ENCODE peak calls at places on chromosomes 7 and 10, in four cellular contexts. M is adipocyte, S is PC-3, H is transverse colon. A is an unnamed sample.

GRCh38 chr7:78959471-78959870 is 494.0 kb downstream of the MAGI2 start:
- DNase-seq in M (peak; percentile 19), S (peak; percentile 92), H (no peak), A (no peak)

GRCh38 chr7:7536396-7537019 is 835 bp upstream of the COL28A1 start:
- DNase-seq in M (no peak), S (peak; percentile 22), H (no peak), A (no peak)

GRCh38 chr7:130912086-130912909 is 178.3 kb upstream of the KLF14 start:
- DNase-seq in M (peak; percentile 83), S (peak; percentile 83), H (no peak), A (no peak)

GRCh38 chr7:85464042-85464651 is 277.3 kb upstream of the SEMA3D start:
- DNase-seq in M (peak; percentile 58), S (peak; percentile 36), H (no peak), A (no peak)

GRCh38 chr10:62815373-62816111 is 624 bp downstream of the EGR2 start:
- DNase-seq in M (peak; percentile 38), S (no peak), H (no peak), A (no peak)

GRCh38 chr10:121536271-121536918 is 61.8 kb downstream of the FGFR2 start:
- DNase-seq in M (no peak), S (no peak), H (no peak), A (no peak)

GRCh38 chr10:48792687-48793096 is 108.0 kb downstream of the WDFY4 start:
- DNase-seq in M (peak; percentile 7), S (peak; percentile 87), H (no peak), A (peak; percentile 88)

GRCh38 chr10:14578060-14578952 is 196.4 kb downstream of the FAM107B start:
- DNase-seq in M (peak; percentile 51), S (peak; percentile 83), H (no peak), A (no peak)

GRCh38 chr10:49218480-49218879 is 30.3 kb upstream of the TMEM273 start:
- DNase-seq in M (no peak), S (no peak), H (no peak), A (no peak)

GRCh38 chr7:88759216-88759955 is at the start of gene ZNF804B:
- DNase-seq in M (peak; percentile 5), S (no peak), H (peak; percentile 5), A (no peak)

GRCh38 chr7:5211730-5212482 is 21.9 kb downstream of the WIPI2 start:
- DNase-seq in M (no peak), S (no peak), H (no peak), A (no peak)

GRCh38 chr7:84277628-84278224 is 83.1 kb upstream of the SEMA3A start:
- DNase-seq in M (no peak), S (no peak), H (no peak), A (no peak)

GRCh38 chr10:282294-283139 is 147.3 kb downstream of the ZMYND11 start:
- DNase-seq in M (peak; percentile 18), S (peak; percentile 4), H (no peak), A (no peak)

GRCh38 chr10:13458107-13458761 is 70.6 kb downstream of the BEND7 start:
- DNase-seq in M (no peak), S (no peak), H (no peak), A (no peak)

GRCh38 chr10:62083868-62084267 is 182.4 kb downstream of the ARID5B start:
- DNase-seq in M (peak; percentile 68), S (peak; percentile 85), H (peak; percentile 42), A (no peak)

GRCh38 chr10:98481418-98481945 is 34.7 kb upstream of the HPS1 start:
- DNase-seq in M (no peak), S (no peak), H (no peak), A (no peak)

GRCh38 chr7:129493555-129493954 is 8.8 kb upstream of the SMKR1 start:
- DNase-seq in M (peak; percentile 41), S (peak; percentile 25), H (no peak), A (peak; percentile 31)

GRCh38 chr7:113199841-113200240 is 81.5 kb upstream of the SMIM30 start:
- DNase-seq in M (peak; percentile 53), S (peak; percentile 32), H (no peak), A (no peak)

GRCh38 chr10:121734517-121735137 is 136.4 kb upstream of the FGFR2 start:
- DNase-seq in M (peak; percentile 55), S (peak; percentile 37), H (no peak), A (peak; percentile 3)

GRCh38 chr10:94583164-94583563 is 37.6 kb downstream of the HELLS start:
- DNase-seq in M (no peak), S (no peak), H (no peak), A (no peak)
- H3K36me3 ChIP-seq in M (no peaks in the 10 kb centered on the region), S (peaks cover 6% of the 10 kb centered on the region), H (no peaks in the 10 kb centered on the region), A (peaks cover 12% of the 10 kb centered on the region)

DNA sequence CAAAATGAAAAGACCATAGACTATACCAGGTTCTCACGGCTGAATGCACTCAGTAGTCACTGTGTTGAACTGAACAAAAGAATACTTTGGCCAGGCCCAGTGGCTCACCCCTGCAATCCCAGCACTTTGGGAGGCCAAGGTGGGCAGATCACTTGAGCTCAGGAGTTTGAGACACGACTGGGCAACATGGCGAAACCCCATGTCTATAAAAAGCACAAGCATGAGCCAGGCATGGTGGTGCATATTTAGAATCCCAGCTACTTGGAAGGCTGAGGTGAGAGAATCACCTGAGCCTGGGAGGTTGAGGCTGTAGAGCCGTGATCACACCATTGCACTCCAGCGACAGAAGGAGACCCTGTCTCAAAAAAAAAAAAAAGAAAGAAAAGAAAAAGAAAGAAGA is 12.5 kb downstream of the SFXN4 start:
- DNase-seq in M (no peak), S (no peak), H (no peak), A (no peak)
- H3K36me3 ChIP-seq in M (peaks cover 62% of the 10 kb centered on the region), S (peaks cover 6% of the 10 kb centered on the region), H (no peaks in the 10 kb centered on the region), A (peaks cover 36% of the 10 kb centered on the region)

DNA sequence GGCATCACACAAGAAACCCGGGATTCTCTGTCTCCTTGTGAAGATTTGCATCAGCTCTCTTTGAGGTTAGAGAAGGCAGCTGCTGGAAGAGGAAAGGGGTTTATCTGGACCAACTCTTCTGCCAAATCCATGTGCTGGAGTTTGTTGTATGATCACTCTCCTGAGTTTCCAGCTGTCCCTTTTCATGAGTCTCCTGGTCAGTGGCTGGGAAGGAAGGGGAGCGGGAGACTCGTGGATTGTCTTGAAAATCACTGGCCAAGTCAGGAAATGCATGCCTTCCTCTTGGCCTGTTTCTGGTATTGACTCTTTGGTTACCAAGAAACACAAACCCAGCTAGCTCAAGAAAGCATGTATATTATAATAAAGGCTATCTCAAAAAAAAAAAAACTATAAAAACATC is 38.8 kb downstream of the TACR2 start:
- DNase-seq in M (no peak), S (no peak), H (no peak), A (no peak)
- H3K36me3 ChIP-seq in M (peaks cover 52% of the 10 kb centered on the region), S (peaks cover 38% of the 10 kb centered on the region), H (no peaks in the 10 kb centered on the region), A (peaks cover 82% of the 10 kb centered on the region)

GRCh38 chr10:88115406-88115805 is 252.0 kb downstream of the PTEN start:
- DNase-seq in M (no peak), S (no peak), H (no peak), A (no peak)
- H3K36me3 ChIP-seq in M (no peaks in the 10 kb centered on the region), S (no peaks in the 10 kb centered on the region), H (no peaks in the 10 kb centered on the region), A (no peaks in the 10 kb centered on the region)

GRCh38 chr7:99000196-99000903 is 122.0 kb downstream of the TRRAP start:
- DNase-seq in M (no peak), S (no peak), H (no peak), A (no peak)

GRCh38 chr7:99002146-99002826 is 124.0 kb downstream of the TRRAP start:
- DNase-seq in M (no peak), S (no peak), H (no peak), A (no peak)

GRCh38 chr7:99001482-99002145 is 123.3 kb downstream of the TRRAP start:
- DNase-seq in M (no peak), S (no peak), H (no peak), A (no peak)

GRCh38 chr7:99002827-99003212 is 124.5 kb downstream of the TRRAP start:
- DNase-seq in M (no peak), S (no peak), H (no peak), A (no peak)

GRCh38 chr7:99000904-99001442 is 122.6 kb downstream of the TRRAP start:
- DNase-seq in M (no peak), S (no peak), H (no peak), A (no peak)
- H3K36me3 ChIP-seq in M (peaks cover 73% of the 10 kb centered on the region), S (peaks cover 13% of the 10 kb centered on the region), H (no peaks in the 10 kb centered on the region), A (peaks cover 84% of the 10 kb centered on the region)

DNA sequence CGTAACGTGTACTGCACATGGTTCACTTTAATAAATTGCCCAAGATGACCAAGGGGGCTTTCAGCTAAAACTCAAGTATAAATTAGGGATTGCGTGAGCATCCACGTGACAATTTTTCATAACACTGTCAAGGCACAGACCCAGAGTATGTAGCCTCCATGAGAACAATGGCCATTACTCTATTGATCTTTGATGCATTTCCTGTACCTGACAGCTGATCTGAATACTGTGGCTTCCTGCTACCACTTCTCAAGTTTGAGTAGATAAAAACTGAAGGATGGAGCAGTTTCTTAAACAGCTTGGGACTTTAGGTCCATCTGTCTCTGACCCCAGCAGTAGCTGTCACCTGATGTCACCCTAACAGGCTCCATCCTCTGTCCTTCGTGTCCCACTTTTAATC is 98.9 kb downstream of the ABCC2 start:
- DNase-seq in M (no peak), S (no peak), H (no peak), A (peak; percentile 22)
- H3K36me3 ChIP-seq in M (peaks cover 99% of the 10 kb centered on the region), S (no peaks in the 10 kb centered on the region), H (peaks cover 2% of the 10 kb centered on the region), A (peaks cover 5% of the 10 kb centered on the region)

DNA sequence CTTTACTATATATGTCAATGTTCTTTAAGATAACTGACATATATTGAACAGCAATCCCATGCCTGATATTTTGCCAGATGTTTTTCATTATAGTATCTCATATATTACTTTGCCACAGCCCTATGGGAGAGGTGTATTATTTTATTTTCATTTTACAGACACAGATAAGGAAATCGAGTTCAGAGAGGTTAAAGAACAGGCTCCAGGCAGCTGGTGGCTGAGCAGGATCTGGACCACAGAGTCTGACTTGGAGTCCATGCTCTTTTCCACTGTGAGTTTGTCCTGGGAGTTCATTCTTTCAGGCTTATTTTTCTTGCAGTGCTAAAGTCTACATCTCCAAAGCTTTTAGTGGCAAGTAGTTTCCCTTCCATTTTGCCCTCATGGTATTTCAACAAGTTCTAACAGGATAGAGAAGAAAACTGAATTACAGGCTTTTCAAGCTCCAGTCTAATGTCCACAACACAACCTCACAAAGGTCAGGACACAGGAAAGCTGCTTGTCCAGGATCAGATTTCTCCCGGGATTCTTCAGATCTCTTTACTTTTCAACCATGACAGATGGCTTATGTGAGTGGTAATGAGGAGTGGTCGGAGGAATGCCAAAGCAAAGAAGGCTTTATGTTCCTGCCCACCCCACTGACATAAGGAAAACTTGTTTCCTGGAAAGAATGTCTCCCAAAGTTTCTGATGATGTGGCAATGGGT is 13.0 kb upstream of the SLC35B4 start:
- DNase-seq in M (no peak), S (no peak), H (no peak), A (no peak)
- H3K36me3 ChIP-seq in M (no peaks in the 10 kb centered on the region), S (no peaks in the 10 kb centered on the region), H (no peaks in the 10 kb centered on the region), A (no peaks in the 10 kb centered on the region)

A was measured in CD4-positive, CD25-positive, alpha-beta regulatory T cell.